ENCODE peak calls at places on chromosomes 12 and 14, in four cellular contexts. B is colonic mucosa, P is psoas muscle, L is lower lobe of right lung. W is an unnamed sample.

GRCh38 chr12:117134059-117134458 is 34.8 kb upstream of the TESC start:
- DNase-seq in B (no peak), P (no peak), L (no peak), W (no peak)

GRCh38 chr12:31005944-31006361 is 67.7 kb upstream of the DDX11 start:
- DNase-seq in B (no peak), P (peak; percentile 46), L (no peak), W (no peak)

GRCh38 chr14:25552826-25553225 is 502.9 kb upstream of the STXBP6 start:
- DNase-seq in B (no peak), P (no peak), L (no peak), W (no peak)

GRCh38 chr12:122094735-122095561 is 16.4 kb downstream of the MLXIP start:
- DNase-seq in B (peak; percentile 42), P (no peak), L (no peak), W (peak; percentile 38)

GRCh38 chr12:38384816-38385491 is 68.4 kb downstream of the ALG10B start:
- DNase-seq in B (no peak), P (no peak), L (peak; percentile 47), W (no peak)

GRCh38 chr12:49959570-49960473 is 1.9 kb upstream of the AQP5 start:
- DNase-seq in B (no peak), P (no peak), L (peak; percentile 84), W (peak; percentile 68)

GRCh38 chr12:57221169-57221917 is 4.7 kb downstream of the NXPH4 start:
- DNase-seq in B (no peak), P (no peak), L (no peak), W (no peak)

GRCh38 chr12:28645436-28645835 is 455.2 kb downstream of the CCDC91 start:
- DNase-seq in B (no peak), P (no peak), L (no peak), W (no peak)

GRCh38 chr14:105602799-105603763 is 76.7 kb downstream of the TMEM121 start:
- DNase-seq in B (peak; percentile 40), P (peak; percentile 11), L (no peak), W (no peak)

GRCh38 chr14:105600939-105601359 is 74.6 kb downstream of the TMEM121 start:
- DNase-seq in B (no peak), P (no peak), L (no peak), W (no peak)

GRCh38 chr14:105605501-105606304 is 79.3 kb downstream of the TMEM121 start:
- DNase-seq in B (peak; percentile 15), P (no peak), L (no peak), W (no peak)

GRCh38 chr14:105601360-105602242 is 75.2 kb downstream of the TMEM121 start:
- DNase-seq in B (no peak), P (no peak), L (no peak), W (peak; percentile 44)

GRCh38 chr14:105602243-105602750 is 75.9 kb downstream of the TMEM121 start:
- DNase-seq in B (no peak), P (no peak), L (no peak), W (no peak)
- H3K9me3 ChIP-seq in B (no peaks in the 10 kb centered on the region), P (no peaks in the 10 kb centered on the region), L (no peaks in the 10 kb centered on the region), W (no peaks in the 10 kb centered on the region)

GRCh38 chr14:22230517-22230916 is 358.5 kb downstream of the DAD1 start:
- DNase-seq in B (no peak), P (no peak), L (no peak), W (no peak)
- H3K27ac ChIP-seq in B (no peak overlapping the region), P (no peak overlapping the region), L (no peak overlapping the region), W (no peak overlapping the region)

DNA sequence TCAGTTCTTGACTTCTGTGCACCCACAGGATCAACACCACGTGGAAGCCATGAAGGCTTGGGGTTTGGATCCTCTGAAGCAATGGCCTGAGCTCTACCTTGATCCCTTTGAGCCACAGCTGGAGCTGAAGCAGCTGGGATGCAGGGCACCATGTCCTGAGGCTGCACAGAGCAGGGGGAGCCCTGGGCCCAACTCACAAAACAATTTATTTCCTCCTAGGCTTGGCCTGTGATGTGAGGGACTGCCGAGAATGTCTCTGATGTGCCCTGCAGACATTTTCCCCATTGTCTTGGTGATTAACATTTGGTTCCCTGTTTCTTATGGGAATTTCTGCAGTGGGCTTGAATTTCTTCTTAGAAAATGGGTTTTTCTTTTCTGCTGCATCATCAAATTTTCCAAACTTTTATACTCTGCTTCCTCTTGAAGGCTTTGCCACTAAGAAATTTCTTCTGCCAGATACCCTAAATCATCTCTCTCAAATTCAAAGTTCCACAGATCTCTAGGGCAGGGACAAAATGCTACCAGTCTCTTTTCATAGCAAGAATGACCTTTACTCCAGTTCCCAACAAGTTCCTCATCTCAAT is 288.2 kb downstream of the CCDC59 start:
- DNase-seq in B (no peak), P (no peak), L (no peak), W (no peak)
- H3K9me3 ChIP-seq in B (no peaks in the 10 kb centered on the region), P (no peaks in the 10 kb centered on the region), L (no peaks in the 10 kb centered on the region), W (no peaks in the 10 kb centered on the region)

GRCh38 chr14:85565862-85566296 is 35.9 kb downstream of the FLRT2 start:
- DNase-seq in B (no peak), P (no peak), L (no peak), W (no peak)
- H3K27ac ChIP-seq in B (no peak overlapping the region), P (no peak overlapping the region), L (no peak overlapping the region), W (no peak overlapping the region)

GRCh38 chr14:85248881-85249635 is 280.9 kb upstream of the FLRT2 start:
- DNase-seq in B (no peak), P (no peak), L (no peak), W (no peak)
- H3K9me3 ChIP-seq in B (no peaks in the 10 kb centered on the region), P (no peaks in the 10 kb centered on the region), L (no peaks in the 10 kb centered on the region), W (no peaks in the 10 kb centered on the region)

GRCh38 chr12:4282892-4283511 is 9.4 kb downstream of the CCND2 start:
- DNase-seq in B (no peak), P (no peak), L (no peak), W (no peak)
- H3K27ac ChIP-seq in B (no peak overlapping the region), P (no peak overlapping the region), L (no peak overlapping the region), W (no peak overlapping the region)

GRCh38 chr14:104316121-104316722 is 177.8 kb downstream of the KIF26A start:
- DNase-seq in B (peak; percentile 52), P (no peak), L (peak; percentile 35), W (peak; percentile 37)

GRCh38 chr14:104315625-104316024 is 177.2 kb downstream of the KIF26A start:
- DNase-seq in B (no peak), P (no peak), L (no peak), W (no peak)

GRCh38 chr14:104315169-104315568 is 176.8 kb downstream of the KIF26A start:
- DNase-seq in B (no peak), P (no peak), L (no peak), W (peak; percentile 7)

GRCh38 chr14:104313674-104314073 is 175.3 kb downstream of the KIF26A start:
- DNase-seq in B (no peak), P (no peak), L (no peak), W (no peak)

DNA sequence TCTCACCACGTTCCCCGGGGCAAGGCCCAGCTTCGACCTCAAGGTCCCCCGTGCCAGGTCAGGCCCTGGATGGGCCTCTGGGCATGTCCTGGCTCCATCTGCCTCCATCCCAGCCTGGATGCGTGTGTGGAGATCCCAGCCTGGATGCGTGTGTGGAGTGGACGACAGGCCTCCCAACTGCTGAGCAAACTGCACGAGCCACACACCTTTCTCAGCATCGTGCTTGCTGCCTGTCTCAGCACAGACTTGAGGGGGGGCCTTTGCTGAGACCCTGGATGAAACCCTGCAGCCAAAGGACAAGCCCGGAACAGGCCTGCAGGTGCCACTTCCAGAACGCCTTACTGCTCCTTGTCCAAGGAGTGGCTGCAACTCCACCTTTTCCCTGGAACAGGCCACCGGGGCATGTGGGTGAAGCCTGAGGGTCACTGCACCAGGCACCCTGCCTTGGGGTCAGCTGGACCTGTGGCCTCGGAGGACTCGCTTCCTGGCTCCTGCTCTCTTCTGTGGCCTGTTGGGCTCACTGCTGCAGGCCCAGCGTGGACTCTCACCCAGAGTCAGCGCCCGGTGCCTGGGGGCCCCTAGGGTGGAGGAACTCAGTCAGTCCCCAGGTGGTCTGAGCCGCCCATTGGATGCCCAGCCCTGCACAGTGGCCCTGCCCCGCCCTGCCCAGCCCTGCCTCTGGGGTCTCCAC is 176.0 kb downstream of the KIF26A start:
- DNase-seq in B (no peak), P (no peak), L (peak; percentile 36), W (peak; percentile 43)
- H3K9me3 ChIP-seq in B (no peaks in the 10 kb centered on the region), P (no peaks in the 10 kb centered on the region), L (no peaks in the 10 kb centered on the region), W (no peaks in the 10 kb centered on the region)

GRCh38 chr12:8993827-8994226 is 4.5 kb downstream of the KLRG1 start:
- DNase-seq in B (no peak), P (no peak), L (no peak), W (no peak)
- H3K27ac ChIP-seq in B (no peak overlapping the region), P (no peak overlapping the region), L (no peak overlapping the region), W (no peak overlapping the region)

GRCh38 chr14:68675233-68675577 is 117.7 kb downstream of the ZFP36L1 start:
- DNase-seq in B (no peak), P (no peak), L (no peak), W (no peak)
- H3K9me3 ChIP-seq in B (no peaks in the 10 kb centered on the region), P (no peaks in the 10 kb centered on the region), L (no peaks in the 10 kb centered on the region), W (no peaks in the 10 kb centered on the region)

GRCh38 chr12:92032965-92033364 is 112.7 kb downstream of the BTG1 start:
- DNase-seq in B (no peak), P (no peak), L (no peak), W (no peak)
- H3K27ac ChIP-seq in B (no peak overlapping the region), P (no peak overlapping the region), L (peak overlapping the region; percentile 71), W (no peak overlapping the region)